ENCODE peak calls at places on chromosomes 11 and 22, in six cellular contexts. A is GM12892, D is lower leg skin, F is NB4, W is stomach, Z is esophagus muscularis mucosa. M is an unnamed sample.

GRCh38 chr11:106424111-106424510 is 346.6 kb downstream of the AASDHPPT start:
- DNase-seq in A (no peak), D (no peak), F (no peak), W (no peak), Z (no peak), M (no peak)

GRCh38 chr11:86461892-86462291 is 87.2 kb downstream of the CCDC81 start:
- DNase-seq in A (no peak), D (no peak), F (no peak), W (no peak), Z (no peak), M (no peak)

GRCh38 chr11:119307219-119307618 is 9.7 kb downstream of the MCAM start:
- DNase-seq in A (no peak), D (no peak), F (peak), W (no peak), Z (no peak), M (no peak)

GRCh38 chr11:111462329-111462728 is 49.9 kb downstream of the BTG4 start:
- DNase-seq in A (no peak), D (peak), F (no peak), W (no peak), Z (no peak), M (no peak)

GRCh38 chr11:84097186-84097585 is 811.0 kb upstream of the CCDC90B start:
- DNase-seq in A (no peak), D (no peak), F (no peak), W (no peak), Z (no peak), M (no peak)

GRCh38 chr11:68328374-68329091 is 16.1 kb downstream of the LRP5 start:
- DNase-seq in A (no peak), D (no peak), F (peak), W (peak), Z (no peak), M (peak)

GRCh38 chr11:64246874-64247728 is at the start of gene PPP1R14B:
- DNase-seq in A (peak), D (peak), F (peak), W (peak), Z (no peak), M (peak)

GRCh38 chr11:130806746-130807145 is 109.5 kb downstream of the SNX19 start:
- DNase-seq in A (no peak), D (no peak), F (no peak), W (no peak), Z (peak), M (no peak)

GRCh38 chr22:20079745-20080444 is at the start of gene DGCR8:
- DNase-seq in A (peak), D (peak), F (peak), W (peak), Z (peak), M (peak)

GRCh38 chr11:34564406-34564805 is 50.8 kb upstream of the ELF5 start:
- DNase-seq in A (no peak), D (no peak), F (no peak), W (no peak), Z (no peak), M (no peak)

GRCh38 chr11:2074266-2074825 is 64.8 kb downstream of the IGF2 start:
- DNase-seq in A (no peak), D (no peak), F (peak), W (peak), Z (no peak), M (no peak)

GRCh38 chr22:25367756-25368155 is 148.3 kb downstream of the CRYBB2 start:
- DNase-seq in A (no peak), D (no peak), F (no peak), W (no peak), Z (no peak), M (no peak)

GRCh38 chr22:46355996-46356471 is 20.5 kb downstream of the TRMU start:
- DNase-seq in A (no peak), D (no peak), F (no peak), W (no peak), Z (no peak), M (no peak)
- TF ChIP-seq POLR2A in A (no peak), D (no peak), F (no peak), W (no peak), Z (no peak), M (no peak)

GRCh38 chr11:44840085-44840478 is 110.6 kb downstream of the TP53I11 start:
- DNase-seq in A (no peak), D (no peak), F (peak), W (no peak), Z (no peak), M (no peak)
- TF ChIP-seq POLR2A in A (no peak), D (no peak), F (no peak), W (no peak), Z (no peak), M (no peak)

GRCh38 chr22:37229012-37229804 is 14.9 kb downstream of the RAC2 start:
- DNase-seq in A (no peak), D (no peak), F (peak), W (no peak), Z (no peak), M (peak)
- TF ChIP-seq POLR2A in A (no peak), D (no peak), F (no peak), W (no peak), Z (no peak), M (no peak)

GRCh38 chr22:30396871-30397655 is at the start of gene SEC14L2:
- DNase-seq in A (no peak), D (peak), F (no peak), W (peak), Z (no peak), M (peak)

GRCh38 chr22:30400159-30400558 is 3.3 kb downstream of the SEC14L2 start:
- DNase-seq in A (no peak), D (no peak), F (no peak), W (no peak), Z (no peak), M (no peak)

GRCh38 chr22:30397656-30398635 is 1.1 kb downstream of the SEC14L2 start:
- DNase-seq in A (no peak), D (no peak), F (no peak), W (no peak), Z (no peak), M (no peak)

GRCh38 chr22:30399718-30400117 is 2.9 kb downstream of the SEC14L2 start:
- DNase-seq in A (no peak), D (no peak), F (no peak), W (no peak), Z (no peak), M (no peak)

GRCh38 chr22:30398685-30399680 is 2.2 kb downstream of the SEC14L2 start:
- DNase-seq in A (no peak), D (no peak), F (peak), W (no peak), Z (no peak), M (no peak)
- TF ChIP-seq POLR2A in A (no peak), D (no peak), F (no peak), W (no peak), Z (no peak), M (no peak)

GRCh38 chr11:11620251-11620965 is 1.4 kb downstream of the GALNT18 start:
- DNase-seq in A (peak), D (peak), F (no peak), W (peak), Z (peak), M (peak)
- TF ChIP-seq POLR2A in A (no peak), D (no peak), F (no peak), W (no peak), Z (no peak), M (peak)

DNA sequence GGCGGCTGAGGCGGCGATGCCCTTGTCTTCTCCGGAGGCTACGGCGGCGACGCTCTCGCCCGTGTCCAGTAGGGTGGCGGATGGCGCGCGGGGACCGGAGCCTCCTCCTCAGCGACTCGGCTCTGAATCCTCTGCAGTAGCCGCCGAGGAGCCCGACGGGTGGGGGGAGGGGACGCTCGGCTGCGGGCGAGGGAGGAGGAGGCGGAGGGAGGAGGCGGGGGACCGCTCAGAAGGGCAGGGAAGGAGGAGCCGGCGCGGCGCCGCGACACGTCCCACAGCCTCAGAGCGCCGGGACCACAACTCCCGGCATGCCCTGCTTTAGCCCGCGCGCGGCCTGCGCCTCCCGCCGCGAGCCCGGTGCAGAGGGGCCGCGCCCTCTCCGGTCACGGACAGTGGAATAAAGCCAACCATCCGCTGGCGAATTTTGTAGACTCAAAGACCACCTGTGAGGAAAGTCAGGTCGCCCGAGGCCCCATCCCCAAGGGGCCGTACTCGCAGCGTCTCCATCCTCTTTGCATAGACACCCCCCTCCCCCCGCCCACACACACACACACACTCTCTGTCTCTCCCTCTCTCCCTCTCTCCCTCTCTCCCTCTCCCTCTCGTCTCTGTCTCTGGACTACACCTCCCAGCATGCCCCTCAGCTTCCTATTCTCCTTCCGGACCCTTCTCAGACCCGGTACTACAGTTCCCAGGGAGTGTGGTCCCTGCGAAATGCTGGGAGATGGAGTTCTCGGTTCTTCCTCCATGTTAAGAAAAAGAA is at the start of gene FAM168A:
- DNase-seq in A (peak), D (peak), F (peak), W (peak), Z (peak), M (peak)
- TF ChIP-seq POLR2A in A (peak), D (no peak), F (peak), W (peak), Z (no peak), M (peak)

GRCh38 chr11:113317297-113317696 is 2.9 kb downstream of the TTC12 start:
- DNase-seq in A (no peak), D (no peak), F (no peak), W (no peak), Z (no peak), M (no peak)

GRCh38 chr11:113316251-113316650 is 1.9 kb downstream of the TTC12 start:
- DNase-seq in A (no peak), D (no peak), F (no peak), W (no peak), Z (no peak), M (no peak)

GRCh38 chr11:113314065-113314388 is 356 bp upstream of the TTC12 start:
- DNase-seq in A (no peak), D (no peak), F (no peak), W (no peak), Z (no peak), M (no peak)

GRCh38 chr11:113313601-113314000 is 782 bp upstream of the TTC12 start:
- DNase-seq in A (no peak), D (no peak), F (no peak), W (no peak), Z (peak), M (no peak)

DNA sequence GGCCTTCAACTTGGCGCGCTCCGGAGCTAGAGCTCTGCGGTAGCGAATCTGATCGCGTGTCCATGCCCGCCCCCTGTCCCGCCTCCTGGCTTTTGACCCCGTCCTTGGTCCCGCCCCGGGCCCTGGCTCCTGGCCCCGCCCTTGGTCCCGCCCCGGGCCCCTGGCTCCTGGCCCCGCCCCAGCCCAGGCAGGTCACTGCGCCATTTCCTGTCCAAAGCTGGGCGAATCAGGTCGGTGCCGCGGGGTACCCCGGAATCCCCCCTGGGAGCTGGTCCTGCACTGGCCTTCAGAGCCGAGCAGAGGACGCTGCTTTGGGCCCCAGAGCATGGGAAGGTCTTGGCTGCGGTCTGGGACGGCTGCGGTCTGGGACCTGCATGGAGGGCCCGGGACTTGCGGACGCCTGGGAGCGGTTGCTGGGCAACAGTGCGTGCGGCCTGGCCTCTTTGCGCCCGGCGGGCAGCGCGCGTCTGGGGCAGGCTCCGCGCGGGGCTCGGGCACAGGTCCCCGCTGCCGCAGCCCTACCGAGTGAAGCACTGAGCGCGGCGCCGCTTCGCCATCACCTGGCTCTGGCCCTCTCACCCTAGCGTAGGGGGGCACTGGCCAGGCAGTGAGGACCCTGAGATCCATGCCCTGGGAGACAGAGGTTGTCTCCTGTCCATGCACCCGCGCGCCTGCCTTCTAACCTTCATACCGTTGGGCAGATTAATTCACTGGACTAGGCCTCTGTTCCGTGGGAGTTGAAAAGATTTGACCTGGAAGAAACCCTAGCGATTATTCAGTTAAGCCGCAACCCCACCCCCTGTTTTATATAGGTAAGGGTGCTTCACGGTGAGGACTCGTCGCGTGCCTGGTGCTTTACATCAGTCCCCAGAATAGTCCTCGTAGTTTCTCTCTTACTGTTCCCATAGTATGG is at the start of gene TTC12:
- DNase-seq in A (peak), D (peak), F (peak), W (peak), Z (peak), M (peak)
- TF ChIP-seq POLR2A in A (peak), D (no peak), F (no peak), W (no peak), Z (no peak), M (peak)